ENCODE peak calls at places on chromosomes 6 and 20, in seven cellular contexts. One of them, this sample, is unnamed.

GRCh38 chr6:16669227-16669626 is 92.0 kb downstream of the ATXN1 start:
- DNase-seq in fibroblast of mammary gland: peak
- DNase-seq in psoas muscle: no peak
- DNase-seq in A172: peak
- DNase-seq in Karpas-422: no peak
- DNase-seq in activated naive CD4-positive, alpha-beta T cell treated with Interleukin-2 at 50 U/mL for 16 hours: peak
- DNase-seq in trophoblast cell: no peak
- DNase-seq in this sample: peak

GRCh38 chr6:14165091-14165490 is 47.5 kb downstream of the CD83 start:
- DNase-seq in fibroblast of mammary gland: peak
- DNase-seq in psoas muscle: no peak
- DNase-seq in A172: peak
- DNase-seq in Karpas-422: no peak
- DNase-seq in activated naive CD4-positive, alpha-beta T cell treated with Interleukin-2 at 50 U/mL for 16 hours: no peak
- DNase-seq in trophoblast cell: no peak
- DNase-seq in this sample: no peak

GRCh38 chr20:56715309-56715708 is 86.2 kb downstream of the TFAP2C start:
- DNase-seq in fibroblast of mammary gland: no peak
- DNase-seq in psoas muscle: no peak
- DNase-seq in A172: no peak
- DNase-seq in Karpas-422: no peak
- DNase-seq in activated naive CD4-positive, alpha-beta T cell treated with Interleukin-2 at 50 U/mL for 16 hours: no peak
- DNase-seq in trophoblast cell: no peak
- DNase-seq in this sample: no peak

GRCh38 chr6:69337301-69337700 is 459.5 kb downstream of the LMBRD1 start:
- DNase-seq in fibroblast of mammary gland: no peak
- DNase-seq in psoas muscle: no peak
- DNase-seq in A172: no peak
- DNase-seq in Karpas-422: no peak
- DNase-seq in activated naive CD4-positive, alpha-beta T cell treated with Interleukin-2 at 50 U/mL for 16 hours: no peak
- DNase-seq in trophoblast cell: no peak
- DNase-seq in this sample: no peak

GRCh38 chr6:108888745-108889144 is 40.5 kb downstream of the ARMC2 start:
- DNase-seq in fibroblast of mammary gland: no peak
- DNase-seq in psoas muscle: no peak
- DNase-seq in A172: no peak
- DNase-seq in Karpas-422: no peak
- DNase-seq in activated naive CD4-positive, alpha-beta T cell treated with Interleukin-2 at 50 U/mL for 16 hours: no peak
- DNase-seq in trophoblast cell: no peak
- DNase-seq in this sample: no peak

GRCh38 chr20:11193241-11193640 is 519.4 kb upstream of the JAG1 start:
- DNase-seq in fibroblast of mammary gland: peak
- DNase-seq in psoas muscle: no peak
- DNase-seq in A172: no peak
- DNase-seq in Karpas-422: no peak
- DNase-seq in activated naive CD4-positive, alpha-beta T cell treated with Interleukin-2 at 50 U/mL for 16 hours: no peak
- DNase-seq in trophoblast cell: no peak
- DNase-seq in this sample: no peak

GRCh38 chr20:49052334-49052733 is 6.2 kb downstream of the CSE1L start:
- DNase-seq in fibroblast of mammary gland: peak
- DNase-seq in psoas muscle: no peak
- DNase-seq in A172: no peak
- DNase-seq in Karpas-422: no peak
- DNase-seq in activated naive CD4-positive, alpha-beta T cell treated with Interleukin-2 at 50 U/mL for 16 hours: no peak
- DNase-seq in trophoblast cell: no peak
- DNase-seq in this sample: no peak

GRCh38 chr6:51814418-51814817 is 273.0 kb downstream of the PKHD1 start:
- DNase-seq in fibroblast of mammary gland: no peak
- DNase-seq in psoas muscle: no peak
- DNase-seq in A172: no peak
- DNase-seq in Karpas-422: peak
- DNase-seq in activated naive CD4-positive, alpha-beta T cell treated with Interleukin-2 at 50 U/mL for 16 hours: no peak
- DNase-seq in trophoblast cell: no peak
- DNase-seq in this sample: no peak